ENCODE peak calls at places on chromosome 9, in ten cellular contexts. T, O, Q, W, P, I, F, A, D and U are unnamed samples.

GRCh38 chr9:35313911-35314310 is 152.1 kb downstream of the UNC13B start:
- DNase-seq in A (no peak), P (peak), I (no peak), T (no peak), Q (no peak), F (peak), W (no peak), D (no peak), O (no peak), U (no peak)

GRCh38 chr9:136361047-136361756 is 2.3 kb downstream of the DNLZ start:
- DNase-seq in I (no peak), A (no peak), W (no peak), Q (no peak), T (no peak), D (no peak), F (no peak), O (no peak), P (peak), U (peak)

GRCh38 chr9:3532158-3532557 is 6.4 kb upstream of the RFX3 start:
- DNase-seq in F (no peak), O (no peak), D (no peak), I (no peak), Q (no peak), A (no peak), P (no peak), T (no peak), W (no peak), U (no peak)

GRCh38 chr9:137021979-137022619 is 5.9 kb downstream of the ABCA2 start:
- DNase-seq in T (no peak), Q (no peak), O (peak), I (peak), F (peak), W (no peak), D (peak), A (no peak), P (peak), U (peak)

GRCh38 chr9:92709240-92709639 is 39.3 kb upstream of the IPPK start:
- DNase-seq in Q (no peak), F (no peak), W (no peak), P (peak), I (no peak), O (no peak), T (no peak), A (no peak), D (no peak), U (no peak)

GRCh38 chr9:102779341-102779740 is 215.8 kb upstream of the CYLC2 start:
- DNase-seq in Q (no peak), D (no peak), A (no peak), T (no peak), P (peak), O (no peak), F (no peak), I (no peak), W (no peak), U (peak)

GRCh38 chr9:127347831-127348699 is 48.9 kb upstream of the SLC2A8 start:
- DNase-seq in F (peak), P (peak), Q (no peak), T (no peak), D (no peak), O (peak), I (peak), W (no peak), A (peak), U (peak)

GRCh38 chr9:89999534-90000370 is 394.9 kb downstream of the GADD45G start:
- DNase-seq in P (peak), A (peak), Q (no peak), T (no peak), I (peak), F (no peak), D (peak), O (peak), W (peak), U (peak)

GRCh38 chr9:127783644-127784043 is 2.2 kb upstream of the CDK9 start:
- DNase-seq in F (no peak), W (no peak), P (no peak), D (no peak), I (no peak), O (no peak), Q (no peak), A (no peak), T (no peak), U (no peak)

GRCh38 chr9:17776735-17777134 is 197.9 kb downstream of the SH3GL2 start:
- DNase-seq in A (no peak), W (no peak), Q (no peak), O (no peak), P (no peak), I (no peak), T (no peak), D (no peak), F (no peak), U (no peak)

GRCh38 chr9:108536836-108537601 is 318.8 kb downstream of the ACTL7B start:
- DNase-seq in A (no peak), F (peak), T (no peak), P (no peak), O (no peak), Q (no peak), I (no peak), W (peak), D (no peak), U (no peak)

GRCh38 chr9:123689701-123690428 is 240.1 kb downstream of the DENND1A start:
- DNase-seq in O (no peak), T (no peak), P (no peak), F (no peak), W (no peak), A (no peak), Q (no peak), I (no peak), D (no peak), U (no peak)

GRCh38 chr9:19913151-19913550 is 124.3 kb upstream of the SLC24A2 start:
- DNase-seq in P (no peak), T (no peak), O (no peak), F (no peak), Q (no peak), D (no peak), A (no peak), W (no peak), I (no peak), U (no peak)

GRCh38 chr9:95826183-95826838 is 49.2 kb upstream of the ERCC6L2 start:
- DNase-seq in Q (no peak), P (no peak), T (no peak), I (peak), A (no peak), O (no peak), D (no peak), F (no peak), W (no peak), U (no peak)

GRCh38 chr9:84996049-84996448 is 326.5 kb downstream of the NTRK2 start:
- DNase-seq in D (no peak), O (no peak), Q (no peak), T (no peak), W (peak), F (peak), P (no peak), I (no peak), A (no peak), U (no peak)

GRCh38 chr9:125141751-125142150 is 1.6 kb downstream of the SCAI start:
- DNase-seq in I (no peak), O (no peak), Q (no peak), D (no peak), A (no peak), W (no peak), T (no peak), P (no peak), F (no peak), U (no peak)

GRCh38 chr9:82673201-82673600 is 389.7 kb downstream of the RASEF start:
- DNase-seq in W (no peak), F (no peak), Q (no peak), O (no peak), A (no peak), I (no peak), D (no peak), P (no peak), T (no peak), U (no peak)

GRCh38 chr9:122307036-122307435 is 42.4 kb downstream of the MRRF start:
- DNase-seq in A (no peak), P (no peak), W (no peak), T (no peak), D (no peak), O (no peak), F (no peak), I (no peak), Q (no peak), U (no peak)

GRCh38 chr9:126536131-126536530 is 77.6 kb upstream of the LMX1B start:
- DNase-seq in D (no peak), W (no peak), P (no peak), A (no peak), F (no peak), O (no peak), I (no peak), Q (no peak), T (no peak), U (no peak)

GRCh38 chr9:134815435-134816214 is 65.0 kb upstream of the FCN2 start:
- DNase-seq in O (no peak), A (no peak), F (no peak), P (no peak), Q (no peak), I (no peak), D (no peak), T (no peak), W (no peak), U (no peak)

GRCh38 chr9:134820901-134821300 is 59.7 kb upstream of the FCN2 start:
- DNase-seq in W (no peak), I (no peak), P (no peak), D (no peak), Q (no peak), F (no peak), A (no peak), O (no peak), T (no peak), U (no peak)

GRCh38 chr9:134818591-134818990 is 62.0 kb upstream of the FCN2 start:
- DNase-seq in Q (no peak), W (no peak), D (no peak), O (no peak), F (no peak), I (no peak), A (no peak), P (no peak), T (no peak), U (no peak)

GRCh38 chr9:134816264-134816663 is 64.3 kb upstream of the FCN2 start:
- DNase-seq in D (no peak), Q (no peak), F (no peak), W (no peak), A (no peak), O (no peak), T (no peak), I (no peak), P (no peak), U (no peak)

GRCh38 chr9:134818000-134818568 is 62.5 kb upstream of the FCN2 start:
- DNase-seq in W (no peak), F (no peak), O (no peak), I (no peak), Q (no peak), D (no peak), P (no peak), A (no peak), T (no peak), U (no peak)
- TF ChIP-seq CTCF in W (no peak), F (no peak), O (no peak), I (no peak), Q (no peak), D (no peak), P (no peak), A (no peak), T (no peak), U (no peak)

DNA sequence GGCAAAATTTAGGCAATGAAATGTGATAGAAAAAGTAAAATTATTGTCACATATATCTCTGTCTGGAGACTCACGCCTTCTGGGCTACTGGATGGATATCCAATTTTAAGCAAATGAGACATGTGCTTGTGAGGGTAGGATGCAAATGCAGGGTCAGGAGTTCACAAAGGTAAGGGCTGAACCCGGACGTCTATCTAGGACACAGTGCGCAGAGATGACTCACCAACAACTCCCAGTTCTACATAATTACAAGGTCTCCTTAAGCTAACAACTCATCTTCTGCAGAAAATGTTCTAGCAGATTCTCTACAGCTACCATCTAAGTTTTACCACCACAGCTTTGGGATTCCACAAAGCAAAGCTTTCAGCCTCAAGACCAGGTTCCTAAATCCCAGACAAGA is 160.5 kb downstream of the ENTREP1 start:
- DNase-seq in T (no peak), F (no peak), A (no peak), P (no peak), O (no peak), I (no peak), Q (no peak), D (no peak), W (no peak), U (no peak)
- TF ChIP-seq CTCF in T (no peak), F (no peak), A (no peak), P (no peak), O (no peak), I (no peak), Q (no peak), D (no peak), W (no peak), U (no peak)

DNA sequence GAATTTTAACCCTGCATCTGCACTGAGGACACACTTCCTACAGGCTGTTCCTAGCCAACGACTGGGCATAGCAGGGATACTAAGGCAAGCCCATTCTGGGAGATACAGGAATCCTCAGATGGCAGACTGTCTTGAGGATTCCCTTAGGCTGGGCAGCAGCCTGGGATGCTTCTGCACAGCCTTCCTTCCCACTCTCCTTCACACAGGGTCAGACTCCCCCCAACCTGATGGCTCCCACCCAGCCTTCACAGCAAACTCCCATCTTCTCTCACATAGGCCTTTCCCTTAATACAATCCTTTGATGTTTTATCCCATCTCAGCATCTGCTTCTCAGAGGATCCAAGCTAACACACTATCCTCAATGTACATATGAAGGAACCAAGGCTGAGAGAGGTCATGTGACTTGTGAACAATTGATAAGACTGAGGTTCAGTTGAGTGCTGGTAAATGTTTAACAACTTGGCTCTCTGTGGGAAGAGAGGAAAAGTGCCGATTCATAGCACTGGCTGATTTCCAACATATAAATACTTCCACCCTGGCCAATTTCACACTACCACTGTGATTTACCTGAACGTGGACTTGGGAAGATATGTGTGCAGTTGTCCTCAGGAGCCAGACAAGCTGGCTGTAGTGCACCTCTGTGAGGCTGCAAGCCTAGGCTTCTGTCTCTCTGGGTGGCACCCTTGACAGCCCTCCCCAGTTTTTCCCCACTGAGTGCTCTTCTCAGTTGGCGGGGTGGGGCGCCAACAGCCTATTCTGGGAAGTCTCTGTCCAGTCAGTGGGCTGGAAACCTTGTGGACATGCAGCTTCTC is 120.2 kb upstream of the TRIM32 start:
- DNase-seq in W (no peak), Q (no peak), P (peak), F (no peak), T (no peak), A (no peak), I (no peak), D (no peak), O (peak), U (peak)
- TF ChIP-seq CTCF in W (no peak), Q (no peak), P (no peak), F (no peak), T (no peak), A (no peak), I (no peak), D (no peak), O (no peak), U (no peak)

DNA sequence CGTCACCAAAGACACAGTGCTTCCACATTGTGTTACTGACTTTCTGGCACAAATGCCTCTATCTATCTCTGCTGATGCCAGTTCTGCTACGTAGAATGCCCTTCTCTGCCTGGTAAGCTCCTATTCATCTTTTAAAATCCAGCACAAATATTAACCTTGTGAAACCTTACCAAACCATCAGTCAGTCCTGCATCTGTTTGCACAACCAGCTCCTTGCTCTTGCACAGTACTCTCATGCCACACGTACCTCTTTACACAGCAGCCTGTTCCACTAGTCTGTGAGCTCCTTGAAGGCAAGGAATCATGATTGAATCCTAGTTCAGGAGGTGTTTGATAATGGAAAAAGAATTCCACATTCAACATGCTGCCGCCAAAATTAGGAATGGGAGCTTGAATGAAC is 56.3 kb downstream of the TEX10 start:
- DNase-seq in A (no peak), F (no peak), T (no peak), P (no peak), Q (no peak), O (no peak), W (no peak), I (no peak), D (no peak), U (no peak)
- TF ChIP-seq CTCF in A (no peak), F (no peak), T (no peak), P (no peak), Q (no peak), O (no peak), W (no peak), I (no peak), D (no peak), U (no peak)

GRCh38 chr9:33170464-33171156 is 3.5 kb upstream of the B4GALT1 start:
- DNase-seq in O (peak), A (no peak), D (peak), T (no peak), W (no peak), I (peak), Q (no peak), F (no peak), P (peak), U (peak)
- TF ChIP-seq CTCF in O (peak), A (peak), D (peak), T (no peak), W (peak), I (peak), Q (no peak), F (peak), P (peak), U (peak)

DNA sequence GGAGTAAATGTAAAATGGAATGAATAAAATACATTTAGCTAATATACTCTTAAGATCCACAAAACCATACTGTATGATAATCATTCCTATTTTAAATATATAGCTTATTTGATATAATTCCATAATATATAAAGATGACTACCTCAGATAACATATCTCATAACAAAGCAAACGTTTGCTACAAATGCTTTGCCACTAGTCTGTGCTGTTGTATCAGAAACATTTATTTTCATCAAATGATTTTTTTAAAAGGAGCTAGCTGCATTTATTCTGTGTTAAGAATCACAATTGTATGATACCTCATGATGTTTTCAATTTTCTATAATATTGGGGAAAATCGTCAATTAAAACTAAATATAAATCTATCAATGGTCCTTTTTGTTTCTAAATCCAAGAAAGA is 567.2 kb downstream of the PTPRD start:
- DNase-seq in A (no peak), T (no peak), P (peak), Q (no peak), F (peak), W (no peak), D (no peak), O (no peak), I (no peak), U (peak)
- TF ChIP-seq CTCF in A (no peak), T (peak), P (peak), Q (peak), F (peak), W (peak), D (no peak), O (peak), I (no peak), U (peak)

GRCh38 chr9:132243156-132244074 is 81.6 kb downstream of the NTNG2 start:
- DNase-seq in Q (no peak), P (no peak), D (peak), W (no peak), A (no peak), O (peak), T (no peak), F (peak), I (no peak), U (no peak)
- TF ChIP-seq CTCF in Q (no peak), P (no peak), D (no peak), W (no peak), A (no peak), O (peak), T (no peak), F (no peak), I (no peak), U (peak)

DNA sequence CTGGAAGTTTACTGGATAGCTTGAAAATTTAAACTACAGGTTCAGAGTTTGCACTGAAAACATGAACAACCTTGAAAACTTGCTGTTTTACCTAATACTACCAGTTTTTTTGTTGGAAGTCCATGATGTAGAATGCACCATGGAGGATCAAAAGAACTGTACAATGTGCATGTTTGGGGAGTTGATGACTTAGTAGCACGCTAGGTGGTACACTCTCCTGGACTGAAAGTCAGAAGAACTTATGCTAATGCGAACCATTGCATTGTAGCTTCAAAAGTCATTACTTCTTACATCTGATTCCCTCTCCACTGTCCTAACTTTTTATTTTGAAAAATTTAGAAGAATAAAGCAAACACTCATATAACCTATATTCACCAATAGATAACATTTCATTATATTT is 211.0 kb downstream of the OSTF1 start:
- DNase-seq in F (no peak), A (no peak), O (no peak), P (no peak), Q (no peak), W (no peak), D (no peak), I (peak), T (no peak), U (peak)
- TF ChIP-seq CTCF in F (no peak), A (peak), O (no peak), P (no peak), Q (no peak), W (no peak), D (no peak), I (no peak), T (no peak), U (no peak)

DNA sequence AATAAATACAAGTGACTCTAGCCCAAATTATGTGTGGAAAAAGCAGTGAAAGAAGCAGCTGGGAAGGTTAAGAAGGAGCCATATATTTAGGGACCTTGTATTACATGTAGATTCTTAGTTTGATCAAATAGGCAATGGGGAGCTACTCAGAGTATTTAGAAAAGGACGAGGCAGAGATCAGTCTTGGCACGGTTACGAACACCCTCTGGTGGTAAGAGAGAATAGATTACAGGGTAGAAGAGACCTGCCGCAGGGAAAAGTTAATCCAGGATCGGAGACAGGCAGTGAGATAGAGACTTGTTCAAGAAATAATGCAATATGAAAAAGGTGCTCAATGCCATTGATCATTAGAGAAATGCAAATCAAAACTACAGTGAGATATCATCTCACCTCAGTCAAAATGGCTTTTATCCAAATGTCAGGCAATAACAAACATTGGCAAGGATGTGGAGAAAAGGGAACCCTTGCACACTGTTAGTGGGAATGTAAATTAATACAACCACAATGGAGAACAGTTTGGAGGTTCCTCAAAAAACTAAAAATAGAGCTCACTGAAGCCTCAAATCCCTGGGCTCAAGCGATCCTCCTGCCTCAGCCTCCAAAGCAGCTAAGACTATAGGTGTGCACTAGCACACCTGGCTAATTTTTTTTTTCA is 12.0 kb downstream of the INIP start:
- DNase-seq in I (no peak), D (no peak), O (peak), W (no peak), F (peak), A (no peak), T (no peak), P (peak), Q (peak), U (peak)
- TF ChIP-seq CTCF in I (no peak), D (no peak), O (peak), W (peak), F (peak), A (no peak), T (no peak), P (peak), Q (peak), U (peak)